ENCODE peak calls at places on chromosomes 1 and 21, in seven cellular contexts. R is K562, O is SK-N-SH, S is H1, J is HCT116, W is HepG2, P is GM12878. F is an unnamed sample.

GRCh38 chr1:233790662-233791371 is 113.7 kb upstream of the SLC35F3 start:
- DNase-seq in R (peak), J (peak), W (peak), S (no peak), P (peak), O (peak), F (peak)

GRCh38 chr1:83693409-83694126 is 305.4 kb downstream of the TTLL7 start:
- DNase-seq in O (peak), J (no peak), W (no peak), S (no peak), R (no peak), P (no peak), F (peak)

GRCh38 chr1:203099760-203100159 is 13.9 kb upstream of the MYOG start:
- DNase-seq in J (no peak), O (no peak), S (no peak), P (no peak), R (no peak), W (no peak), F (no peak)

GRCh38 chr1:54403808-54404261 is 2.4 kb downstream of the SSBP3 start:
- DNase-seq in R (no peak), P (no peak), S (no peak), O (no peak), W (no peak), J (no peak), F (no peak)

GRCh38 chr1:192476802-192477298 is 98.7 kb upstream of the RGS1 start:
- DNase-seq in R (no peak), P (peak), O (no peak), S (no peak), J (no peak), W (no peak), F (no peak)

GRCh38 chr1:119285482-119285881 is 83.1 kb upstream of the HAO2 start:
- DNase-seq in S (no peak), J (no peak), W (no peak), R (no peak), O (no peak), P (no peak), F (peak)

GRCh38 chr1:2499260-2499659 is 23.2 kb downstream of the PLCH2 start:
- DNase-seq in W (no peak), J (no peak), P (no peak), O (no peak), R (no peak), S (no peak), F (no peak)

GRCh38 chr1:160818207-160818935 is 22.4 kb downstream of the LY9 start:
- DNase-seq in J (no peak), O (no peak), W (no peak), S (no peak), P (no peak), R (no peak), F (no peak)

GRCh38 chr1:89695847-89696246 is 62.9 kb downstream of the LRRC8C start:
- DNase-seq in J (no peak), W (no peak), O (no peak), S (no peak), R (no peak), P (no peak), F (no peak)

GRCh38 chr1:56404066-56404465 is 175.3 kb downstream of the PLPP3 start:
- DNase-seq in S (no peak), O (no peak), P (no peak), R (no peak), J (no peak), W (no peak), F (no peak)

GRCh38 chr1:26388791-26389445 is 16.4 kb upstream of the ZNF683 start:
- DNase-seq in W (no peak), P (no peak), S (no peak), R (no peak), J (no peak), O (no peak), F (no peak)

GRCh38 chr1:53031732-53032131 is 30.3 kb upstream of the PODN start:
- DNase-seq in P (no peak), R (no peak), W (no peak), J (no peak), O (no peak), S (no peak), F (no peak)

GRCh38 chr1:224213438-224214119 is 30.5 kb downstream of the DEGS1 start:
- DNase-seq in P (no peak), R (peak), S (peak), J (no peak), W (no peak), O (no peak), F (peak)

DNA sequence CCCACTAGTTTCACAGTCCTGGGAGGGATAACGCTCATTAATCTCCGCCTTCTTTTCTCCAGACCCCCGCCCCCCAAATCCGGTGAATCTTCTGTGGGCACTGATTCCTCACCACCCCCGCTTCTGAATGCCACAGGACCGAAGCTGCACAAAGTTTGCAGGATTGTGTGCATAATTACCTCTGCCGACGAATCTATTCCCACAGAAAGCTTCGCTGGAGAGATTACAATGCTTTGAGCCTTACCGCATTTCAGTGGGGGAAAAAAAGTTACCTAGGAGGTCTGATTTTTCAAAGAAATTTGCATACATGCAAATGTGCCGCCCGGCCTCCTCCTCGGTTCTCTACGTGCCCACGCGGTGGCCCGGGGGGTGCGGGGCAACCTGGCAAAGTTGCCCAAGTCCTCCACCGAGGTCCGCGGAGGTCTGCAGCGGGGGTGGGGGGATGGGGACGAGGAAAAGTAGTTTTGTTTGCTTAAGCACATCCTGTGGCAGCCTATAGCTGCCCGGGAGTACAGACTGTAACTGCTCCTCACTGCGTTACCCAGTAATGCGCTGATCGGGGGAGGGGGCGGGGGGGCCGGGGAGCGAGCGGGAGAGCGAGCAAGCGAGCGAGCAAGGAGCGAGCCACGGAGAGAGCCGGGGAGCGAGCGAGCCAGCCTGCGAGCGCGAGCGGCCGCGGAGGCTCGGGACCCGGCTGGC is 575 bp upstream of the NFIA start:
- DNase-seq in S (no peak), J (no peak), P (no peak), O (peak), W (peak), R (no peak), F (no peak)
- TF ChIP-seq YY1 in S (no peak), J (no peak), P (no peak), O (peak), W (peak), R (no peak), F (no peak)

GRCh38 chr1:8368956-8369639 is 51.2 kb downstream of the SLC45A1 start:
- DNase-seq in P (no peak), O (no peak), J (no peak), R (no peak), W (no peak), S (no peak), F (no peak)

GRCh38 chr1:8367571-8368184 is 49.8 kb downstream of the SLC45A1 start:
- DNase-seq in O (no peak), P (no peak), R (no peak), W (no peak), J (no peak), S (no peak), F (no peak)

GRCh38 chr1:8370928-8371327 is 53.0 kb downstream of the SLC45A1 start:
- DNase-seq in S (no peak), O (no peak), R (no peak), W (no peak), J (no peak), P (no peak), F (no peak)

GRCh38 chr1:8371372-8371991 is 53.6 kb downstream of the SLC45A1 start:
- DNase-seq in J (no peak), O (no peak), R (no peak), W (no peak), S (no peak), P (no peak), F (no peak)

GRCh38 chr1:8370046-8370881 is 52.4 kb downstream of the SLC45A1 start:
- DNase-seq in J (no peak), O (no peak), S (no peak), W (no peak), R (no peak), P (no peak), F (no peak)
- TF ChIP-seq YY1 in J (no peak), O (no peak), S (no peak), W (no peak), R (no peak), P (no peak), F (no peak)

GRCh38 chr1:183197762-183198161 is 11.7 kb downstream of the LAMC2 start:
- DNase-seq in O (no peak), S (no peak), J (no peak), R (no peak), W (no peak), P (no peak), F (no peak)
- TF ChIP-seq YY1 in O (no peak), S (no peak), J (no peak), R (no peak), W (no peak), P (no peak), F (no peak)

DNA sequence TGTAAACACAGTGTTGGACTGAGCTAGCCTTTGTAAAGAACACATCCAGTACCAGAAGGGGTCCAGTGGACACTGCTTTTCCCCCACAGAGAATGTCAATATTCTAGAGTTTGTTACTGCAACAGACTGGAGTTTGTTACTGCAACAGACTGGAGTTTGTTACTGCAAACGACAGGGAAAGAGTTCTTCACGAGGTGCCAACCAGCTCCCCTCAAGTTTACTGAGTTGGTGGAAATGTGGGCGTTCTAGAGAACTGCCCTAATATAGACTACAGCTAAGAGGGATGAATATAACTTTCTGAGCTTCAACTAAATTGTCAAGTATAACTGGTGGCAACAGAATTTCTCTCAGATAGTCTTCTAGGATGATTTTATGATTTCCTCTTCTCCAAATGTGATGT is 73.8 kb upstream of the NEK2 start:
- DNase-seq in P (no peak), W (no peak), J (no peak), R (no peak), S (no peak), O (no peak), F (no peak)
- TF ChIP-seq YY1 in P (no peak), W (no peak), J (no peak), R (no peak), S (no peak), O (no peak), F (no peak)

GRCh38 chr21:41761211-41762181 is 5.4 kb downstream of the RIPK4 start:
- DNase-seq in O (no peak), W (peak), R (no peak), S (no peak), J (no peak), P (no peak), F (no peak)

GRCh38 chr21:41759926-41760325 is 6.9 kb downstream of the RIPK4 start:
- DNase-seq in P (no peak), S (no peak), J (no peak), R (no peak), W (no peak), O (no peak), F (no peak)

GRCh38 chr21:41759214-41759840 is 7.5 kb downstream of the RIPK4 start:
- DNase-seq in O (no peak), R (no peak), W (no peak), J (no peak), S (no peak), P (no peak), F (no peak)

GRCh38 chr21:41762236-41762635 is 4.6 kb downstream of the RIPK4 start:
- DNase-seq in O (no peak), W (no peak), S (peak), J (no peak), P (no peak), R (no peak), F (peak)

GRCh38 chr21:41760411-41760810 is 6.4 kb downstream of the RIPK4 start:
- DNase-seq in W (no peak), P (no peak), O (no peak), S (no peak), R (no peak), J (no peak), F (no peak)
- TF ChIP-seq YY1 in W (no peak), P (no peak), O (no peak), S (no peak), R (no peak), J (no peak), F (no peak)

GRCh38 chr1:22598736-22599135 is 35.4 kb downstream of the EPHA8 start:
- DNase-seq in R (no peak), J (no peak), O (no peak), W (no peak), S (no peak), P (no peak), F (no peak)
- TF ChIP-seq YY1 in R (no peak), J (no peak), O (no peak), W (no peak), S (no peak), P (no peak), F (no peak)

F was measured in NT2/D1.